ENCODE peak calls at places on chromosomes 2 and 18, in nine cellular contexts. L is B cell, Q is kidney epithelial cell, B is cardiac muscle cell, R is BJ, C is heart right ventricle, U is MM.1S, W is activated B cell treated with CpG ODN at 0.5 μM for 24 hours, F is mammary epithelial cell. E is an unnamed sample.

GRCh38 chr18:66632771-66633170 is 28.9 kb upstream of the CDH19 start:
- DNase-seq in Q (no peak), R (no peak), C (no peak), B (no peak), U (no peak), L (no peak), F (peak), W (no peak), E (no peak)

GRCh38 chr2:202989749-202990148 is 24.9 kb upstream of the NBEAL1 start:
- DNase-seq in B (no peak), W (no peak), L (no peak), U (no peak), Q (no peak), F (peak), R (no peak), C (no peak), E (no peak)

GRCh38 chr2:219399716-219400478 is 12.2 kb upstream of the DNPEP start:
- DNase-seq in Q (no peak), R (no peak), L (no peak), W (no peak), B (no peak), F (no peak), U (no peak), C (no peak), E (no peak)

GRCh38 chr2:186903183-186903582 is 54.2 kb upstream of the ZSWIM2 start:
- DNase-seq in U (peak), W (no peak), C (no peak), Q (no peak), R (no peak), B (no peak), F (no peak), L (no peak), E (no peak)

GRCh38 chr2:196266351-196266750 is 95.0 kb upstream of the STK17B start:
- DNase-seq in C (no peak), W (no peak), U (no peak), L (no peak), R (no peak), B (no peak), F (peak), Q (no peak), E (no peak)

GRCh38 chr2:239514753-239515152 is 113.9 kb upstream of the HDAC4 start:
- DNase-seq in U (no peak), Q (no peak), F (no peak), R (no peak), C (no peak), L (no peak), B (no peak), W (no peak), E (no peak)

GRCh38 chr2:151520976-151521375 is 111.3 kb downstream of the RIF1 start:
- DNase-seq in B (no peak), L (no peak), Q (no peak), C (no peak), F (no peak), W (no peak), R (no peak), U (no peak), E (no peak)

GRCh38 chr2:221549143-221549542 is 23.0 kb downstream of the EPHA4 start:
- DNase-seq in C (no peak), L (no peak), R (no peak), Q (no peak), B (no peak), F (no peak), W (no peak), U (peak), E (no peak)

GRCh38 chr18:68426731-68427315 is 288.1 kb downstream of the TMX3 start:
- DNase-seq in F (no peak), B (no peak), W (no peak), R (no peak), U (no peak), C (no peak), L (no peak), Q (no peak), E (no peak)

GRCh38 chr2:220703279-220703678 is 868.8 kb downstream of the EPHA4 start:
- DNase-seq in U (no peak), Q (peak), L (no peak), B (no peak), C (no peak), W (no peak), F (peak), R (no peak), E (no peak)

DNA sequence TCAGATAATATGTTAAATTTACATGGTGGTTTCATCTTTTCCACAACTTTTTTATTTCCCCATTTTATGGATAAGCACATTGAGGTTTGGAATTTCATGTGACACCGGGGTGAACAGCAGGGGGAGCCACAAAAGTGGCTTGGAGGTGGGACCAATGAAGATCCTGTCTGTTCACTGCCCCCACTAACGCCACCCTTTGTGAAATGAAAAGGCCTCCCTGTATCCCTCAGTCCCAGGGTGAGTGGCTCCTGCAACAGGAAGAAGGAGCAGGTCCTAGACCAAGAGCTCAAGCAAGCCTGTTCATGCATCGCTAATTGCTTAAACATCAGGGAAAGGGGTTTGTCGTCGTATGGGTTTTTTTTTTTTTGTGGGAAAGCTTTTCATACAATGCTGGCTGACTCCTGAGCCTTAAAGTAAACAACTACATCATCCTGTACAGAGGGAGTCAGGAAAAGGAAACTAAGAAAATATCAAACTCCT is 267.8 kb upstream of the EPAS1 start:
- DNase-seq in B (no peak), C (peak), U (no peak), W (no peak), F (peak), R (no peak), L (no peak), Q (peak), E (no peak)
- TF ChIP-seq CTCF in B (peak), C (peak), U (peak), W (no peak), F (no peak), R (peak), L (no peak), Q (peak), E (peak)

GRCh38 chr18:34224423-34225217 is at the start of gene NOL4:
- DNase-seq in L (no peak), B (peak), F (peak), W (no peak), R (no peak), U (no peak), Q (peak), C (peak), E (peak)
- TF ChIP-seq CTCF in L (no peak), B (no peak), F (peak), W (no peak), R (no peak), U (no peak), Q (peak), C (no peak), E (peak)

GRCh38 chr2:68188831-68189230 is 31.1 kb downstream of the PNO1 start:
- DNase-seq in W (no peak), R (no peak), B (no peak), C (no peak), F (no peak), Q (no peak), L (no peak), U (peak), E (peak)

GRCh38 chr2:68187329-68187728 is 29.6 kb downstream of the PNO1 start:
- DNase-seq in Q (no peak), B (no peak), U (no peak), R (no peak), C (no peak), F (no peak), L (no peak), W (no peak), E (no peak)

GRCh38 chr2:68193144-68193543 is 35.5 kb downstream of the PNO1 start:
- DNase-seq in B (no peak), C (no peak), W (no peak), F (no peak), R (no peak), Q (no peak), U (no peak), L (no peak), E (no peak)

GRCh38 chr2:68193774-68194372 is 36.2 kb downstream of the PNO1 start:
- DNase-seq in R (peak), B (no peak), Q (peak), L (no peak), F (peak), U (no peak), C (no peak), W (no peak), E (no peak)

DNA sequence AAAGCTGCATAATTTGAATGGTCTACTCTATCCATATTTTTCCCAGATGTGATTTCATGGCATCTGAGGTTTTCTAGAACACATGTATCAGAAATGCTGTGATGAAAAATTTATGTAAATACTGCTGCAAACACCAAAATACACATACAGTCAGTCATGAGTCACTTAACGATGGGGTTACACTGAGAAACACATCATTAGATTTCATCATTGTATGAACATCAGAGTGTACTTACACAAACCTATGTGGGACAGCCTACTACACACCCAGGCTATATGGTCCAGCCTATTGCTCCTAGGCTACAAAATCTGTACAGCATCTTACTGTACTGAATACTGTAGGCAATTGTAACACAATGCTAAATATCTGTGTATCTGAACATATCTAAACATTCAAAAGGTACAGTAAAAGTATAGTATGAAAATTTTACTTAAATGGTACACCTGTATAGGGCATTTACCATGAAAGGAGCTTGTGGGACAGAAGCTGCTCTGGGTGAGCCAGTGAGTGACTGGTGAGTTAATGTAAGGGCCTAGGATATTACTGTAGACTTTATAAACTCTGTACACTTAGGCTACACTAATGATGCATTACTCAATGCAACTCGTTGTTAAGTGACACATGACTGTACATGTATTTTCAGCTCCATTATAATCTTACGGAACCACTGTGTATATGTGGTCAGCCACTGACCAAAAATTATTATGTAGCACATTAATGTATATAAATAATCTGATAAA is 33.5 kb downstream of the PNO1 start:
- DNase-seq in R (peak), Q (peak), L (no peak), B (no peak), C (no peak), F (peak), W (no peak), U (no peak), E (no peak)
- TF ChIP-seq CTCF in R (no peak), Q (no peak), L (no peak), B (no peak), C (no peak), F (no peak), W (no peak), U (no peak), E (no peak)

GRCh38 chr2:145548479-145548878 is 1028.6 kb upstream of the ZEB2 start:
- DNase-seq in F (no peak), C (no peak), U (no peak), Q (no peak), W (no peak), B (no peak), R (no peak), L (no peak), E (no peak)

GRCh38 chr2:145543856-145544255 is 1023.9 kb upstream of the ZEB2 start:
- DNase-seq in W (no peak), U (no peak), B (no peak), C (no peak), R (no peak), L (no peak), Q (no peak), F (no peak), E (no peak)

GRCh38 chr2:145547620-145548019 is 1027.7 kb upstream of the ZEB2 start:
- DNase-seq in W (no peak), L (no peak), C (no peak), R (no peak), F (no peak), U (no peak), Q (no peak), B (no peak), E (no peak)

GRCh38 chr2:145543155-145543554 is 1023.2 kb upstream of the ZEB2 start:
- DNase-seq in C (no peak), W (no peak), R (no peak), B (no peak), F (no peak), Q (no peak), U (no peak), L (no peak), E (no peak)

GRCh38 chr2:145546091-145546490 is 1026.2 kb upstream of the ZEB2 start:
- DNase-seq in U (no peak), R (no peak), Q (no peak), B (no peak), L (no peak), C (no peak), W (no peak), F (peak), E (no peak)
- TF ChIP-seq CTCF in U (no peak), R (peak), Q (no peak), B (peak), L (no peak), C (no peak), W (no peak), F (peak), E (no peak)

DNA sequence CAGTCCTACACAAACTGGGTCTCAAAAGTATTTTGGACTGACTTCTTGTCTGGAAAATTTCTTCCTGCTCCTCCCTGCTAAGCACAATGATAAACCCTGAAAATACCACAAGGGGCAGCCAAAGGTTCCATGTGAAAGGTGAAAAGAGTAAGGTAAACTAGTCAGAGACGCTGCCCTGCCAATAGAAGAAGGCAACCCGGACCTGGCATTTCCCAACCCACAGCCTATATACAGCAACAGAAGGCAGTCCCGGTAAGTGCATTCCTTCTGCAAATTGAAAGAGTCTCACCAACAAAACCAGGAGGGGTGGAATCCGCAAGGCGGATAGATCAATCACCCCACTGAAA is 180.8 kb downstream of the AFF3 start:
- DNase-seq in C (no peak), F (no peak), L (no peak), W (no peak), B (no peak), R (no peak), U (no peak), Q (no peak), E (no peak)
- TF ChIP-seq CTCF in C (no peak), F (no peak), L (no peak), W (no peak), B (no peak), R (no peak), U (no peak), Q (no peak), E (no peak)

DNA sequence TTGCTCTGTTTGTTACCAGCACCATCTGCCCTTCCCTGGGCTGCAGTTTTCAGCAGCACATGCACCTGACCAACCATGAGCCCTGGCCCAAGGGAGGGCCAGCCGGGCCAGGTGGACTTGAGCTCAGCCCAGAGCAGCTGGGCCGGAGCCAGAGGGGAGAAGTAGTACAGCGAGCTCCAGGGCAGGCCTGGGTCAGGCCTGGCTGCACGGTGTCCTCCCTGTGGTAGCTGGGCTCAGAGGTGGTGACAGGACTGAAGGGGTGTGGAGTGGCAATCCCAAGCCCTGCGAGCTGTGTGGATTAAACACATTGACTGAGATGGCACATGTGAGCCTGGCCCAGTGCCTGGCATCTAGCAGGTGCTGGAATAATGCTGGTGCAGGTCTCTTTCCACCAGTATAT is 222.2 kb downstream of the GLI2 start:
- DNase-seq in L (no peak), R (no peak), C (peak), Q (no peak), U (no peak), F (no peak), W (no peak), B (no peak), E (no peak)
- TF ChIP-seq CTCF in L (no peak), R (no peak), C (no peak), Q (no peak), U (no peak), F (no peak), W (no peak), B (no peak), E (no peak)

GRCh38 chr2:174729797-174730529 is 34.3 kb downstream of the CHRNA1 start:
- DNase-seq in C (no peak), B (peak), F (no peak), W (peak), U (no peak), Q (no peak), R (no peak), L (no peak), E (no peak)
- TF ChIP-seq CTCF in C (no peak), B (peak), F (no peak), W (no peak), U (no peak), Q (no peak), R (peak), L (no peak), E (no peak)

GRCh38 chr2:174748948-174749347 is 15.3 kb downstream of the CHRNA1 start:
- DNase-seq in F (peak), R (no peak), Q (no peak), B (peak), U (peak), W (peak), C (peak), L (peak), E (peak)
- TF ChIP-seq CTCF in F (peak), R (peak), Q (peak), B (peak), U (peak), W (peak), C (peak), L (peak), E (peak)